ENCODE peak calls at places on chromosomes 5 and 9, in seven cellular contexts. One of them, this sample, is unnamed.

GRCh38 chr5:172805018-172805683 is 28.9 kb upstream of the ERGIC1 start:
- DNase-seq in mucosa of descending colon: no peak
- DNase-seq in left ventricle myocardium inferior: no peak
- DNase-seq in breast epithelium: no peak
- DNase-seq in AG04450: no peak
- DNase-seq in HCT116: no peak
- DNase-seq in foreskin fibroblast: no peak
- DNase-seq in this sample: no peak

GRCh38 chr5:93572101-93572772 is 8.8 kb downstream of the NR2F1-AS1 start:
- DNase-seq in mucosa of descending colon: no peak
- DNase-seq in left ventricle myocardium inferior: no peak
- DNase-seq in breast epithelium: no peak
- DNase-seq in AG04450: no peak
- DNase-seq in HCT116: no peak
- DNase-seq in foreskin fibroblast: no peak
- DNase-seq in this sample: peak

GRCh38 chr9:105554042-105554441 is 3.9 kb upstream of the FKTN start:
- DNase-seq in mucosa of descending colon: no peak
- DNase-seq in left ventricle myocardium inferior: peak
- DNase-seq in breast epithelium: no peak
- DNase-seq in AG04450: no peak
- DNase-seq in HCT116: no peak
- DNase-seq in foreskin fibroblast: no peak
- DNase-seq in this sample: no peak

GRCh38 chr9:134959126-134959970 is 41.6 kb upstream of the FCN1 start:
- DNase-seq in mucosa of descending colon: peak
- DNase-seq in left ventricle myocardium inferior: no peak
- DNase-seq in breast epithelium: peak
- DNase-seq in AG04450: no peak
- DNase-seq in HCT116: no peak
- DNase-seq in foreskin fibroblast: no peak
- DNase-seq in this sample: no peak

GRCh38 chr5:97383996-97384395 is 200.9 kb upstream of the RIOK2 start:
- DNase-seq in mucosa of descending colon: no peak
- DNase-seq in left ventricle myocardium inferior: no peak
- DNase-seq in breast epithelium: no peak
- DNase-seq in AG04450: no peak
- DNase-seq in HCT116: peak
- DNase-seq in foreskin fibroblast: peak
- DNase-seq in this sample: no peak

GRCh38 chr9:107178302-107178701 is 104.8 kb upstream of the RAD23B start:
- DNase-seq in mucosa of descending colon: no peak
- DNase-seq in left ventricle myocardium inferior: no peak
- DNase-seq in breast epithelium: no peak
- DNase-seq in AG04450: no peak
- DNase-seq in HCT116: no peak
- DNase-seq in foreskin fibroblast: no peak
- DNase-seq in this sample: no peak

GRCh38 chr9:112970939-112971338 is 41.1 kb downstream of the ZNF883 start:
- DNase-seq in mucosa of descending colon: no peak
- DNase-seq in left ventricle myocardium inferior: no peak
- DNase-seq in breast epithelium: no peak
- DNase-seq in AG04450: no peak
- DNase-seq in HCT116: no peak
- DNase-seq in foreskin fibroblast: peak
- DNase-seq in this sample: no peak

GRCh38 chr9:127353882-127354281 is 43.1 kb upstream of the SLC2A8 start:
- DNase-seq in mucosa of descending colon: no peak
- DNase-seq in left ventricle myocardium inferior: no peak
- DNase-seq in breast epithelium: no peak
- DNase-seq in AG04450: no peak
- DNase-seq in HCT116: no peak
- DNase-seq in foreskin fibroblast: no peak
- DNase-seq in this sample: no peak

GRCh38 chr5:146731909-146732659 is 146.5 kb downstream of the PPP2R2B start:
- DNase-seq in mucosa of descending colon: no peak
- DNase-seq in left ventricle myocardium inferior: no peak
- DNase-seq in breast epithelium: no peak
- DNase-seq in AG04450: peak
- DNase-seq in HCT116: peak
- DNase-seq in foreskin fibroblast: peak
- DNase-seq in this sample: no peak

GRCh38 chr5:41876678-41877077 is 6.5 kb upstream of the OXCT1 start:
- DNase-seq in mucosa of descending colon: no peak
- DNase-seq in left ventricle myocardium inferior: no peak
- DNase-seq in breast epithelium: no peak
- DNase-seq in AG04450: no peak
- DNase-seq in HCT116: no peak
- DNase-seq in foreskin fibroblast: no peak
- DNase-seq in this sample: no peak

GRCh38 chr9:97363661-97364299 is 48.1 kb upstream of the TDRD7 start:
- DNase-seq in mucosa of descending colon: no peak
- DNase-seq in left ventricle myocardium inferior: no peak
- DNase-seq in breast epithelium: no peak
- DNase-seq in AG04450: no peak
- DNase-seq in HCT116: no peak
- DNase-seq in foreskin fibroblast: no peak
- DNase-seq in this sample: no peak

GRCh38 chr5:159021360-159022177 is 78.1 kb downstream of the EBF1 start:
- DNase-seq in mucosa of descending colon: no peak
- DNase-seq in left ventricle myocardium inferior: no peak
- DNase-seq in breast epithelium: no peak
- DNase-seq in AG04450: no peak
- DNase-seq in HCT116: no peak
- DNase-seq in foreskin fibroblast: peak
- DNase-seq in this sample: no peak

GRCh38 chr5:55547792-55548191 is 13.0 kb upstream of the PLPP1 start:
- DNase-seq in mucosa of descending colon: no peak
- DNase-seq in left ventricle myocardium inferior: no peak
- DNase-seq in breast epithelium: no peak
- DNase-seq in AG04450: no peak
- DNase-seq in HCT116: no peak
- DNase-seq in foreskin fibroblast: no peak
- DNase-seq in this sample: no peak

GRCh38 chr5:181221105-181221791 is 1.8 kb upstream of the TRIM41 start:
- DNase-seq in mucosa of descending colon: no peak
- DNase-seq in left ventricle myocardium inferior: no peak
- DNase-seq in breast epithelium: no peak
- DNase-seq in AG04450: no peak
- DNase-seq in HCT116: no peak
- DNase-seq in foreskin fibroblast: no peak
- DNase-seq in this sample: no peak

GRCh38 chr5:170875811-170876210 is 14.0 kb downstream of the RANBP17 start:
- DNase-seq in mucosa of descending colon: no peak
- DNase-seq in left ventricle myocardium inferior: no peak
- DNase-seq in breast epithelium: no peak
- DNase-seq in AG04450: no peak
- DNase-seq in HCT116: no peak
- DNase-seq in foreskin fibroblast: no peak
- DNase-seq in this sample: no peak

GRCh38 chr5:116763987-116764866 is 189.6 kb upstream of the SEMA6A start:
- DNase-seq in mucosa of descending colon: no peak
- DNase-seq in left ventricle myocardium inferior: no peak
- DNase-seq in breast epithelium: no peak
- DNase-seq in AG04450: no peak
- DNase-seq in HCT116: no peak
- DNase-seq in foreskin fibroblast: no peak
- DNase-seq in this sample: no peak

GRCh38 chr9:32490601-32491000 is 35.4 kb downstream of the RIGI start:
- DNase-seq in mucosa of descending colon: no peak
- DNase-seq in left ventricle myocardium inferior: no peak
- DNase-seq in breast epithelium: no peak
- DNase-seq in AG04450: no peak
- DNase-seq in HCT116: no peak
- DNase-seq in foreskin fibroblast: no peak
- DNase-seq in this sample: no peak

GRCh38 chr9:108103294-108103693 is 613.7 kb upstream of the KLF4 start:
- DNase-seq in mucosa of descending colon: no peak
- DNase-seq in left ventricle myocardium inferior: no peak
- DNase-seq in breast epithelium: no peak
- DNase-seq in AG04450: no peak
- DNase-seq in HCT116: no peak
- DNase-seq in foreskin fibroblast: no peak
- DNase-seq in this sample: no peak

GRCh38 chr9:69798737-69799136 is 21.9 kb upstream of the CFAP95 start:
- DNase-seq in mucosa of descending colon: no peak
- DNase-seq in left ventricle myocardium inferior: no peak
- DNase-seq in breast epithelium: no peak
- DNase-seq in AG04450: no peak
- DNase-seq in HCT116: no peak
- DNase-seq in foreskin fibroblast: peak
- DNase-seq in this sample: no peak

GRCh38 chr9:37471942-37472679 is 6.9 kb upstream of the ZBTB5 start:
- DNase-seq in mucosa of descending colon: no peak
- DNase-seq in left ventricle myocardium inferior: no peak
- DNase-seq in breast epithelium: no peak
- DNase-seq in AG04450: peak
- DNase-seq in HCT116: peak
- DNase-seq in foreskin fibroblast: peak
- DNase-seq in this sample: no peak

GRCh38 chr9:121023064-121023463 is 27.0 kb downstream of the C5 start:
- DNase-seq in mucosa of descending colon: no peak
- DNase-seq in left ventricle myocardium inferior: no peak
- DNase-seq in breast epithelium: no peak
- DNase-seq in AG04450: no peak
- DNase-seq in HCT116: peak
- DNase-seq in foreskin fibroblast: no peak
- DNase-seq in this sample: no peak

GRCh38 chr9:11821541-11821940 is 871.6 kb upstream of the TYRP1 start:
- DNase-seq in mucosa of descending colon: no peak
- DNase-seq in left ventricle myocardium inferior: no peak
- DNase-seq in breast epithelium: no peak
- DNase-seq in AG04450: no peak
- DNase-seq in HCT116: no peak
- DNase-seq in foreskin fibroblast: no peak
- DNase-seq in this sample: no peak

DNA sequence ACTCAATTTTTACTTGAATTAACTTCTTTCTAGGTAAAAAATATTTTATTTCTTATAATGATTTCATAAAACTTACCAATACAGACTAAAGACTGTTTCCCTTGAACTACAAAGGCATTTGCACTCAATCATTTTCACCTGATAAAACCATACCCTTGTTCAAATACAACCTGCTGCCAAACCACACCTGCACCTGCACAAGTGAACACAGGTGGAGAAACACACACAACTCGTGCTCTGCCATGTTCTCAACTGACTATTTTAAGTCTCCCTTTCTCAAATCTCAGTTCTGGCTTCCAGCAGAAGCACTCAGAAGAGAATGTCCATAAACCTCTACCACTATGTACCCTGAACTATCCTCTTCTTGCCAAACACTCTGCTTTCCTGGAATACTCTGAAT is 1892.1 kb downstream of the MAT2B start:
- DNase-seq in mucosa of descending colon: no peak
- DNase-seq in left ventricle myocardium inferior: no peak
- DNase-seq in breast epithelium: no peak
- DNase-seq in AG04450: no peak
- DNase-seq in HCT116: no peak
- DNase-seq in foreskin fibroblast: no peak
- DNase-seq in this sample: no peak
- TF ChIP-seq CTCF in mucosa of descending colon: no peak
- TF ChIP-seq CTCF in left ventricle myocardium inferior: no peak
- TF ChIP-seq CTCF in breast epithelium: no peak
- TF ChIP-seq CTCF in AG04450: no peak
- TF ChIP-seq CTCF in HCT116: no peak
- TF ChIP-seq CTCF in foreskin fibroblast: no peak
- TF ChIP-seq CTCF in this sample: no peak

DNA sequence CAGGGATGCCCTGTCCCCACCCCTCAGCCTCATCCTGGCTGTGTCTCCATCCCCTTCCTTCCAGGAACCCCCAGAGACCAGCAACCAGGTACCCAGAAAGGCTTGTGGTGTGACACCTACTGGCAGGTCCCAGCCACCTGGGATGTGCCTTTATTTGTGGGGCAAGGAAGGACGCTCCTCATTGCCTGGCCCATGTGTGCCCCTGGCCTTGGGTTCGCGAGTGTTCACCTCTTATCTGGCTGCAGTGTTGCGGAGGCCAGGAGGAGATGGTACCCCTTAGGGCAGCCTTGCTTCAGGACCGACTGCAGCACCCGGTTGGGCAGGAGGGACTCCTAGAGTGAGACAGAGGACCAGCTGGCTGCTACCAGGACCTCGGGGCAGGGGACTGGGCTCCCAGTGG is 8.8 kb downstream of the C9orf50 start:
- DNase-seq in mucosa of descending colon: peak
- DNase-seq in left ventricle myocardium inferior: no peak
- DNase-seq in breast epithelium: no peak
- DNase-seq in AG04450: no peak
- DNase-seq in HCT116: no peak
- DNase-seq in foreskin fibroblast: no peak
- DNase-seq in this sample: no peak
- TF ChIP-seq CTCF in mucosa of descending colon: no peak
- TF ChIP-seq CTCF in left ventricle myocardium inferior: no peak
- TF ChIP-seq CTCF in breast epithelium: no peak
- TF ChIP-seq CTCF in AG04450: no peak
- TF ChIP-seq CTCF in HCT116: peak
- TF ChIP-seq CTCF in foreskin fibroblast: no peak
- TF ChIP-seq CTCF in this sample: no peak

DNA sequence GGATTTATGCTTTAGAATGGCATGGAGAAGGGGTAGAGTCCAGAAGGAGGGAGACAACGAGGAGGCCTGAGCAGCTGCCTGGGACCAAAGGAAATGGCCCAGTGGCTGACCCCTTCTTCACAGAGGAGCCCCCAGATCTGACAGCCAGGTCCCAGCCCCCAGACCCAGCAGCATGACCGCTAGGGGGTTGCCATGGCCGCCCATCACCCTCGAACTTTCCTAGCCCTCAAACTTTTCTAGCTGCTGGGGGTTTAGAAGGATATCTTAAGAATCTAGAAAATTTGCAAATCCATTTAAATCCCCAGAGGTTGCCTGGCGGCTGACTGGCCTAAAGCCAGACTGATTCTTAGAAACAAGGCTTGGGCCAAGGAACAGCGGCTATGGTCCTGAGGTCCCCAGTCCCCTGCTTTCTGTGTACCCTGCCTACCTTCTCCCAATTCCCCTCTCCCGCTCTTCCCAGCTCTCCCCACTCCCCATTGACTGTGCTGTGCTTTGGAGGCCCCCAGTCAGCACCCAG is 969 bp downstream of the PDGFRB start:
- DNase-seq in mucosa of descending colon: no peak
- DNase-seq in left ventricle myocardium inferior: no peak
- DNase-seq in breast epithelium: no peak
- DNase-seq in AG04450: no peak
- DNase-seq in HCT116: no peak
- DNase-seq in foreskin fibroblast: no peak
- DNase-seq in this sample: no peak
- TF ChIP-seq CTCF in mucosa of descending colon: no peak
- TF ChIP-seq CTCF in left ventricle myocardium inferior: no peak
- TF ChIP-seq CTCF in breast epithelium: no peak
- TF ChIP-seq CTCF in AG04450: peak
- TF ChIP-seq CTCF in HCT116: no peak
- TF ChIP-seq CTCF in foreskin fibroblast: no peak
- TF ChIP-seq CTCF in this sample: no peak

DNA sequence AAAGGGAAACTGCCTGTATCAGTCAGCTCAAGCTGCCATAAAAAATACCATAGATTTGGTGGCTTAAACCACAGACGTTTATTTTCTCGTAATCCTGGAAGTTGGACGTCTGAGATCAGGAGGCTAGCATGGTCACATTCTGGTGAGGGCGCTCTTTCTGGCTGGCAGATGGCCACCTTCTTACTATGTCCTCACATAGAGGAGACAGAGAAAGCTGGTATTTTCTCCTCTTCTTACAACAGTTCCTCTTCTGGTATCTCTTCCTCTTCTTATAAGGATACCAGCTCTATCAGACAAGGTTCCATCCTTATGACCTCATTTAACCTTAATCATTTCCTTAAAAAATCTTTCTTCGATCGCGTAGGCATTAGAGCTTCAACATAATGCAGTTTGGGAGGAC is 50.6 kb upstream of the RFX3 start:
- DNase-seq in mucosa of descending colon: no peak
- DNase-seq in left ventricle myocardium inferior: peak
- DNase-seq in breast epithelium: no peak
- DNase-seq in AG04450: no peak
- DNase-seq in HCT116: no peak
- DNase-seq in foreskin fibroblast: no peak
- DNase-seq in this sample: no peak
- TF ChIP-seq CTCF in mucosa of descending colon: no peak
- TF ChIP-seq CTCF in left ventricle myocardium inferior: no peak
- TF ChIP-seq CTCF in breast epithelium: no peak
- TF ChIP-seq CTCF in AG04450: no peak
- TF ChIP-seq CTCF in HCT116: no peak
- TF ChIP-seq CTCF in foreskin fibroblast: no peak
- TF ChIP-seq CTCF in this sample: no peak

This sample was measured in glutamatergic neuron.